ENCODE peak calls at places on chromosomes 2 and 18, in nine cellular contexts. T is stomach, U is AG04449, B is suprapubic skin, N is thoracic aorta, Y is HL-60, J is astrocyte, I is neural progenitor cell, P is A673. D is an unnamed sample.

GRCh38 chr2:230410861-230411464 is 5.0 kb upstream of the SP100 start:
- DNase-seq in T (no peak), U (no peak), B (no peak), N (no peak), Y (no peak), J (no peak), I (no peak), P (no peak), D (no peak)

GRCh38 chr18:13180614-13181375 is 37.8 kb upstream of the LDLRAD4 start:
- DNase-seq in T (no peak), U (no peak), B (no peak), N (no peak), Y (no peak), J (no peak), I (no peak), P (no peak), D (no peak)

GRCh38 chr2:31523871-31524492 is 56.8 kb downstream of the SRD5A2 start:
- DNase-seq in T (peak; percentile 55), U (no peak), B (no peak), N (no peak), Y (peak; percentile 48), J (peak; percentile 15), I (peak; percentile 78), P (peak; percentile 72), D (peak; percentile 58)

GRCh38 chr2:1647417-1648240 is 96.7 kb downstream of the PXDN start:
- DNase-seq in T (no peak), U (no peak), B (no peak), N (no peak), Y (no peak), J (no peak), I (no peak), P (no peak), D (no peak)

GRCh38 chr2:79982445-79982844 is 322.1 kb downstream of the LRRTM1 start:
- DNase-seq in T (no peak), U (no peak), B (no peak), N (no peak), Y (peak; percentile 14), J (no peak), I (peak; percentile 61), P (peak; percentile 48), D (no peak)

GRCh38 chr2:134359367-134360081 is 105.7 kb downstream of the MGAT5 start:
- DNase-seq in T (no peak), U (no peak), B (no peak), N (no peak), Y (no peak), J (peak; percentile 25), I (no peak), P (no peak), D (no peak)

GRCh38 chr2:78775291-78775690 is 250.2 kb upstream of the REG3G start:
- DNase-seq in T (no peak), U (no peak), B (no peak), N (no peak), Y (no peak), J (no peak), I (no peak), P (no peak), D (no peak)

GRCh38 chr2:74548919-74549684 is 4.6 kb downstream of the LOXL3 start:
- DNase-seq in T (peak; percentile 70), U (no peak), B (no peak), N (no peak), Y (no peak), J (no peak), I (peak; percentile 85), P (peak; percentile 38), D (no peak)

GRCh38 chr2:40093036-40093673 is 314.1 kb upstream of the THUMPD2 start:
- DNase-seq in T (no peak), U (no peak), B (no peak), N (no peak), Y (no peak), J (peak; percentile 63), I (peak; percentile 5), P (no peak), D (peak; percentile 42)

GRCh38 chr2:31238126-31238905 is 4.4 kb downstream of the EHD3 start:
- DNase-seq in T (no peak), U (no peak), B (no peak), N (no peak), Y (no peak), J (no peak), I (no peak), P (no peak), D (peak; percentile 56)

GRCh38 chr2:3823748-3824147 is 120.4 kb downstream of the DCDC2C start:
- DNase-seq in T (no peak), U (no peak), B (no peak), N (no peak), Y (no peak), J (no peak), I (no peak), P (no peak), D (no peak)

GRCh38 chr2:24329700-24330099 is 30.6 kb downstream of the ITSN2 start:
- DNase-seq in T (no peak), U (no peak), B (no peak), N (no peak), Y (no peak), J (no peak), I (no peak), P (no peak), D (no peak)

GRCh38 chr2:145186303-145186702 is 666.4 kb upstream of the ZEB2 start:
- DNase-seq in T (no peak), U (no peak), B (no peak), N (no peak), Y (no peak), J (no peak), I (peak; percentile 20), P (peak; percentile 39), D (no peak)

GRCh38 chr18:25563816-25564370 is 211.9 kb upstream of the ZNF521 start:
- DNase-seq in T (no peak), U (no peak), B (no peak), N (no peak), Y (no peak), J (no peak), I (no peak), P (no peak), D (no peak)

GRCh38 chr18:25563346-25563745 is 211.4 kb upstream of the ZNF521 start:
- DNase-seq in T (no peak), U (no peak), B (no peak), N (no peak), Y (no peak), J (no peak), I (no peak), P (no peak), D (no peak)

GRCh38 chr18:25557006-25557405 is 205.0 kb upstream of the ZNF521 start:
- DNase-seq in T (no peak), U (no peak), B (no peak), N (no peak), Y (peak; percentile 19), J (no peak), I (no peak), P (no peak), D (no peak)

GRCh38 chr18:25560369-25560768 is 208.4 kb upstream of the ZNF521 start:
- DNase-seq in T (no peak), U (no peak), B (no peak), N (no peak), Y (no peak), J (no peak), I (no peak), P (no peak), D (no peak)

DNA sequence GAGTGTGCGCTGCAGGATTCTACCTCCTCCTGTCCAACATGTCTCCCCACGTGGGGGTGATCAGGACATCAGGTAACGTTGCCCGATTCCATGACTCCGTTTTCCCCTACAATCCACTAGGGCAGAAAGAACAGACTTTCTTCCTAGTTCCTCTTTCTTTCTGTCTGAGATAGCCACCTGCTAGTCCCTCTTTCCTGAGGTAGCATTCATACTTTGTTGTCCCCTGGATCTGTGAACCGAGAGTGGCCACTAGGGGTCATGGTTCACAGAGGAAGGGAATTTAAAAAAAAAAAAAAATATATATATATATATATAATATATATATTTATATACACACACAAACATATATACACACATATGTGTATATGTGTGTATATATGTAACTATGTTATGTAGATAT is 210.0 kb upstream of the ZNF521 start:
- DNase-seq in T (no peak), U (no peak), B (no peak), N (no peak), Y (peak; percentile 21), J (peak; percentile 1), I (peak; percentile 48), P (peak; percentile 1), D (peak; percentile 4)
- TF ChIP-seq CTCF in T (no peak), U (peak; percentile 13), B (no peak), N (no peak), Y (no peak), J (peak; percentile 15), I (peak; percentile 55), P (peak; percentile 29), D (peak; percentile 81)

DNA sequence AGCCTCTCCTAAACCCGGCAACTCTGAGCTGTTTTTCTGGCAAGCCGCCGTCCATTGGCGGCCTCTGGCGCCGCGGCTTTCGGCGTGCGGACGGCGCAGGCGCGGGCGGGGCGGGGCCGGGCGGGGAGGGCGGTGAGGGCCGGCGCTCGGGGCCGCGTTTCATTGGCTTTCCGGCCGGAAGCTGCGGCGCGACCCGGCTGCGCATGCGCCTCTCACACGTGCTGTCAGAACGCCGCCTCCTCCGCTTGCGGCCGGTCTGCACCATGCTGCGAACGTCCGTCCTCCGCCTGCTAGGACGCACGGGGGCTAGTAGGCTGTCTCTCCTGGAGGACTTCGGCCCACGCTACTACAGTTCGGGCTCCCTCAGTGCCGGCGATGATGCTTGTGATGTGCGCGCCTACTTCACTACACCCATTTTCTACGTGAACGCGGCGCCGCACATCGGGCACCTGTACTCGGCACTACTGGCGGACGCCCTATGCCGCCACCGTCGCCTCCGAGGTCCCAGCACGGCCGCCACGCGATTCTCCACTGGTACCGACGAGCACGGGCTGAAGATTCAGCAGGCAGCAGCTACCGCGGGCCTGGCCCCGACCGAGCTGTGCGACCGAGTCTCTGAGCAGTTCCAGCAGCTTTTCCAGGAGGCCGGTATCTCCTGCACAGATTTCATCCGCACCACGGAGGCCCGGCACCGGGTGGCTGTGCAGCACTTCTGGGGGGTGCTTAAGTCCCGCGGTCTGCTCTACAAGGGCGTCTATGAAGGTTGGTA is at the start of gene MARS2:
- DNase-seq in T (peak; percentile 95), U (peak; percentile 29), B (peak; percentile 94), N (peak; percentile 48), Y (peak; percentile 89), J (peak; percentile 72), I (peak; percentile 98), P (peak; percentile 95), D (peak; percentile 89)
- TF ChIP-seq CTCF in T (no peak), U (no peak), B (no peak), N (no peak), Y (no peak), J (no peak), I (no peak), P (no peak), D (no peak)

DNA sequence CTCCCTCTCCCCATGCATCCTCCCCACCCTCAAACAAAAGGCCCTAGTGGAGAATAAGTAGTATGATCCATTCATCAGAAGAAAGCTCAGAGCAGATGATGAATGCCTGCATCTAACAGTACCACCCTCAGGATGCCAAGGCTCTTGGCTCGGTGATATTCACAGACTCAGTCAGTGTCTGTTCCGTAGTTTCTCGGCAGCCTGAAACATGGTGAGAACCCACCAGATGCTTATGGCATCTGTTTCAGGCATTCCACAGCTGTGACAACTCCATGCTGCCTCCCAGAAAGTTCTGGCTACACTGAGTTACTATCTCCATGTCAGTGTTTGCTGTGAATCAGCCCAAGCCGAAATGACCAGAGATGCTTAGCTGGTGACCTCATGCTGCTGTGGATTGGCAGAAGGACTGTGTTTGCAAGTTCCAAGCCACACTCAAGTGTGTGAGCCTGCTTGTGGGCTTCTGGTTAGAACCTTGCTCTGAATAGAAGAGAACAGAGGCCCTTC is 83.9 kb downstream of the WDSUB1 start:
- DNase-seq in T (no peak), U (peak; percentile 99), B (no peak), N (peak; percentile 65), Y (no peak), J (peak; percentile 100), I (no peak), P (no peak), D (peak; percentile 99)
- TF ChIP-seq CTCF in T (no peak), U (peak; percentile 5), B (no peak), N (no peak), Y (no peak), J (peak; percentile 22), I (no peak), P (no peak), D (peak; percentile 61)

GRCh38 chr2:155223781-155224406 is 525.4 kb downstream of the KCNJ3 start:
- DNase-seq in T (no peak), U (no peak), B (no peak), N (no peak), Y (no peak), J (no peak), I (peak; percentile 26), P (peak; percentile 39), D (no peak)
- TF ChIP-seq CTCF in T (no peak), U (no peak), B (no peak), N (peak; percentile 19), Y (no peak), J (peak; percentile 24), I (peak; percentile 72), P (peak; percentile 64), D (peak; percentile 55)

D was measured in HFFc6.